ENCODE peak calls at places on chromosome 17, in four cellular contexts. Z is WTC11, X is K562, E is H1. R is an unnamed sample.

GRCh38 chr17:79699386-79700036 is 31.2 kb upstream of the ENPP7 start:
- DNase-seq in Z (peak; percentile 60), X (peak; percentile 58), E (no peak), R (no peak)

GRCh38 chr17:76260220-76260619 is 4.9 kb upstream of the UBALD2 start:
- DNase-seq in Z (no peak), X (no peak), E (no peak), R (no peak)

GRCh38 chr17:12927541-12928425 is 90.0 kb downstream of the ELAC2 start:
- DNase-seq in Z (no peak), X (no peak), E (no peak), R (no peak)

GRCh38 chr17:45584092-45585036 is 93.8 kb upstream of the PLEKHM1 start:
- DNase-seq in Z (peak; percentile 72), X (peak; percentile 71), E (no peak), R (peak; percentile 83)

GRCh38 chr17:80361495-80362220 is 53.3 kb upstream of the ENDOV start:
- DNase-seq in Z (peak; percentile 77), X (peak; percentile 58), E (no peak), R (peak; percentile 71)

GRCh38 chr17:7774037-7774659 is 56.6 kb downstream of the DNAH2 start:
- DNase-seq in Z (no peak), X (no peak), E (no peak), R (no peak)

GRCh38 chr17:45320931-45321461 is 4.2 kb upstream of the MAP3K14 start:
- DNase-seq in Z (no peak), X (peak; percentile 75), E (no peak), R (no peak)

GRCh38 chr17:7626307-7626706 is 1.3 kb downstream of the SAT2 start:
- DNase-seq in Z (no peak), X (no peak), E (no peak), R (no peak)

GRCh38 chr17:53142890-53143289 is 679.8 kb upstream of the KIF2B start:
- DNase-seq in Z (no peak), X (no peak), E (no peak), R (no peak)

GRCh38 chr17:40827746-40828453 is 5.5 kb upstream of the KRT10 start:
- DNase-seq in Z (no peak), X (peak; percentile 79), E (no peak), R (no peak)

GRCh38 chr17:50370052-50370451 is 2.9 kb downstream of the MRPL27 start:
- DNase-seq in Z (no peak), X (no peak), E (no peak), R (no peak)

GRCh38 chr17:50371526-50371925 is 1.5 kb downstream of the MRPL27 start:
- DNase-seq in Z (no peak), X (no peak), E (no peak), R (no peak)

GRCh38 chr17:50373705-50374104 is 676 bp downstream of the EME1 start:
- DNase-seq in Z (no peak), X (no peak), E (no peak), R (no peak)

GRCh38 chr17:50372708-50373556 is at the start of the genes EME1 and MRPL27:
- DNase-seq in Z (peak; percentile 74), X (peak; percentile 90), E (peak; percentile 36), R (peak; percentile 92)

GRCh38 chr17:50372222-50372621 is 762 bp downstream of the MRPL27 start:
- DNase-seq in Z (no peak), X (no peak), E (no peak), R (no peak)
- TF ChIP-seq USF2 in Z (no peak), X (no peak), E (no peak), R (no peak)

DNA sequence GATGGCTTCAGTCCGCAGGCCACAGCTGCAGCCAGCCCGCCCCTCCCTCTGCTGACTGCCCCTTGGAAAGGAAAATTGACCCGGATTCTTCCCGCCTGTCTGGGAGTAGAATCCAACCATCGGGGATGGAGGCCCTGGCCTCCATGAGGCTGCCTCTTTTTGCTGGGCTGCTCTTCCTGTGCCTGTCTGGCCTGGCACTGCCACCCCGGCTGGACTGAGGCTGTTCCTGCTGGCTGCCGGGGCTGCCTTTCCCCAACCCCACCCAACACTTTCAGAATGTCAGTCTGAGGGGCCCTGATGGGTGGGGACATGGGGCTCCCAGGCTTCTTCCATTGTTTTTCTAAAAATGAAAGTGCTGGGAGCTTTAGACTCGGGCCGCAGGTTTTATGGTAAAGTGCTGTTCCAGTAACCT is 7.3 kb downstream of the BAHCC1 start:
- DNase-seq in Z (peak; percentile 33), X (no peak), E (no peak), R (no peak)
- TF ChIP-seq TEAD4 in Z (no peak), X (no peak), E (no peak), R (no peak)

DNA sequence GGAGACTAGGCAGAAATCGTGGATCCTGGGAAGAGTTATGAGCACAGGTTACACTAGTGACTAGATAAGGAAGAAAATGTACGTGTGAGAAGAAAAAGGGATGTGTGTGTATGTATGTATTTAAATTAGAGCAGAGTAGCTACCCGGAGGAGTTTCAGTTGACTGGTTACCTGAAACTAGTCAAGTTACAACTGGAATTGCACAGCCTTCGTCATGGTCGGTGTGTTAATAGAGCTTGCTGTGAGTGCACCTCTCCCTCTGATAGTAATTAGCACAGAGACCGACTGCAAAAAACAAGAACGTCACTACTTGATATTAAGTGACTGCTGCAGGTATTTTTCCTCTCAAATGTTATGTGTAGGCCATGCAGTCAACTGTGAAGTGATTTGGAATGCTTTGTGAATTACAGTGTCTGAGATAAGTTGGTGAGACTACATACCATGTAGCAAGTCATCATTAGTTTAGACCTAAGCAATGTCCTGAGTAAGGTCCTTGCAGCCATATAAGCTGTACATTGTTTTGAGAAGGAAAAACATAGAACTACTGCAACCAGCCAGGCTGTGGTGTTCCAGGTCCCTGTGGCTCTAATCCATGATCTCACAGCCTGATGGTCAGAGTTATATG is 95.7 kb downstream of the WNT3 start:
- DNase-seq in Z (no peak), X (no peak), E (no peak), R (no peak)
- TF ChIP-seq USF2 in Z (no peak), X (no peak), E (no peak), R (no peak)

GRCh38 chr17:49779730-49780220 is 8.7 kb upstream of the KAT7 start:
- DNase-seq in Z (no peak), X (peak; percentile 40), E (no peak), R (peak; percentile 40)
- TF ChIP-seq TEAD4 in Z (no peak), X (no peak), E (no peak), R (no peak)

GRCh38 chr17:42424991-42425610 is 2.0 kb upstream of the CAVIN1 start:
- DNase-seq in Z (no peak), X (no peak), E (no peak), R (no peak)

GRCh38 chr17:42422412-42422957 is 571 bp downstream of the CAVIN1 start:
- DNase-seq in Z (peak; percentile 53), X (peak; percentile 80), E (no peak), R (peak; percentile 64)

GRCh38 chr17:42423766-42424165 is 710 bp upstream of the CAVIN1 start:
- DNase-seq in Z (no peak), X (no peak), E (no peak), R (no peak)

GRCh38 chr17:42421479-42422332 is 1.4 kb downstream of the CAVIN1 start:
- DNase-seq in Z (peak; percentile 34), X (peak; percentile 87), E (no peak), R (peak; percentile 61)

DNA sequence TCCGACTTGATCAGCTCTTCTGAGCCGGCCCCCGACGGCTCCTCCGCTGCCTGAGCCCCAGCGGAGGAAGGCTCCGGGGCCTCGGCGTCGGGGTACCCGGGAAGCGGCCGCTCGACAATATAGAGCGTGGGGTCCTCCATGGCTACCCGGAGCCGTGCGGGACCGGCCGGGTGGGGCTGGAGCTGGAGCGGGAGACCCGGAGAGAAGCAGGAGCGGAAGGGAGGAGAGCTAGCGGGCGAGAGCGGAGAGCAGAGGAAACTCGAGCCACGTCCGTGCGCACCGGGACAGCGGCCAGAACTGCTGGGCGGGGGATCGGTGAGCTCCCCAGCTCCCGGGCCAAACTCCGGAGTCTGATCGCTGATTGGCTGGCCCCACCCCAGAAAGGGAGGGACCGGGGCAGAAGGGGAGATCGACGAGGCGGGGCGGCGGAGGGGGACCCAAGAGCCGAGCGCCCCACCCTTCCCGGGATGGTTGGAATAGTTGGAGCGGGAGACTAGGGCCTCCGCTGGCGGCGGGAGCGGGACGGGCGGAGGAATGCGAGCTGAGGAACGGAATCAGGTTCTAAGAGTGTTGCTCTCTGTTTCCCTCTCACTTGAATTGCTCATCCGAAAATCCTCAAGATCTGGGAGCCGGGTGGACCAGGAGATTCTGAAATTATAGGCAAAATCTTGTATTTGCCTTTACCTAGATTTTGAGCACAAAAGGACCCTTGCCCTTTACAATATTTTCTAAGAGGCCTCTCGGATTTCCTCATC is at the start of gene CAVIN1:
- DNase-seq in Z (peak; percentile 97), X (peak; percentile 99), E (peak; percentile 89), R (peak; percentile 83)
- TF ChIP-seq USF2 in Z (no peak), X (peak; percentile 18), E (no peak), R (no peak)

GRCh38 chr17:65078441-65079160 is 22.1 kb upstream of the GNA13 start:
- DNase-seq in Z (no peak), X (no peak), E (no peak), R (no peak)
- TF ChIP-seq TEAD4 in Z (no peak), X (no peak), E (no peak), R (no peak)

GRCh38 chr17:69760562-69760961 is 314.5 kb upstream of the KCNJ16 start:
- DNase-seq in Z (no peak), X (no peak), E (no peak), R (no peak)

GRCh38 chr17:69762766-69763165 is 312.3 kb upstream of the KCNJ16 start:
- DNase-seq in Z (no peak), X (no peak), E (no peak), R (no peak)

GRCh38 chr17:69761011-69761410 is 314.0 kb upstream of the KCNJ16 start:
- DNase-seq in Z (no peak), X (no peak), E (no peak), R (no peak)

GRCh38 chr17:69762359-69762758 is 312.7 kb upstream of the KCNJ16 start:
- DNase-seq in Z (no peak), X (no peak), E (no peak), R (no peak)

DNA sequence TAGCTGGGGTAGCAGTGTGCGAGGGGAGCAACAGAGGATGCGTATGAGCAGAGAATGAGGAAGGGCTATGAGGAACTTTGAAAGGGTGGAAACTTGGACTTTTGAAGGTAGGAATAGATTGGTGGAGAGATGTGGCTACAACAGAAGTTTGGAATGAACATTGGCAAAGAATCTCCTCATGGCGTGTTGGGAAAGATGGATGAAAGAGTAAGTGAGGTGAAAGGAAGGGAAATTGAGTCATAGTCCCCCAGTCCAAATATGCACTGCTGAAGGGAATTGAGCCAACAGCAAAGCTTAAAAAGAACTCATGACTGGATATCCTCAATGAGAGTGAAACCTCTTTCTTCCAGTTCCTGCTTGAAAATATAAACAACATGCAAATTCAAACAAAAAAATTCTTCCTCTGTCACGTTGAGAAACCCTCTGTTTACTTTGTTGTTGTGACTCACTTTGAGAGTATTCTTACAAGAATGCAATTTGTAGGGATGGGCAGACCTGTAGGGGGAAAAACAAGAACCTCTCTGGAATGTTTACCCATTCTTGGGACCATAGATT is 313.2 kb upstream of the KCNJ16 start:
- DNase-seq in Z (no peak), X (no peak), E (no peak), R (no peak)
- TF ChIP-seq USF2 in Z (no peak), X (no peak), E (no peak), R (no peak)

DNA sequence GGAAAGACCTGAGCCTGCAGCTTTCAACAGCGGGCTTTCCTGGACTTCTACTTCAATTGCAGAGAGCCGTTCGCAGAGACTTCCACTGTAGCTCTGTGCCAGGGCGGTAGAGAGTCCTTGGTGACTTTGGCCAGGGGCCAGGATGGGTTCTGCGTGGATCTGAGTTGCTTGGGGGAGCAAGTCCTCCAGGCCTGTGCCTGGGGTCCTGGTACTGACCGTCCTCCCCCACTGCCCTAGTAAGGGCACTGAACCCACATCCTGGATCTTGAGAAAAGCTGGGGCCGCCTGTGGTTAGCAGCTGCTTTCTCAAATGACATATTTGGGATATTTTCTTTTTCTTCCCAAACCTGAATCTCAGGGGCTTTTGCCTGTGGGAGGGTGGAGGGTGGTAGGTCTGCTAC is 37.9 kb downstream of the PGS1 start:
- DNase-seq in Z (no peak), X (no peak), E (no peak), R (no peak)
- TF ChIP-seq TEAD4 in Z (no peak), X (no peak), E (no peak), R (no peak)